ENCODE peak calls at places on chromosomes 12 and 14, in four cellular contexts. H, G, V and S are unnamed samples.

GRCh38 chr14:24063263-24063836 is 8.0 kb upstream of the CPNE6 start:
- DNase-seq in G (no peak), V (no peak), H (no peak), S (peak; percentile 35)

GRCh38 chr14:95140060-95140858 is 17.1 kb downstream of the DICER1 start:
- DNase-seq in G (no peak), H (no peak), V (no peak), S (no peak)

GRCh38 chr12:106173442-106173841 is 34.7 kb upstream of the NUAK1 start:
- DNase-seq in H (no peak), G (no peak), V (no peak), S (no peak)

GRCh38 chr12:127172857-127173256 is 1094.1 kb upstream of the TMEM132C start:
- DNase-seq in V (no peak), H (no peak), G (no peak), S (no peak)

GRCh38 chr12:109741970-109742372 is 28.3 kb downstream of the FAM222A start:
- DNase-seq in G (no peak), H (peak; percentile 23), V (no peak), S (peak; percentile 30)

GRCh38 chr12:106598003-106598402 is 15.2 kb downstream of the RFX4 start:
- DNase-seq in H (no peak), V (no peak), G (no peak), S (no peak)

GRCh38 chr12:87784350-87784749 is 244.9 kb downstream of the C12orf50 start:
- DNase-seq in H (no peak), G (no peak), V (no peak), S (peak; percentile 41)

GRCh38 chr14:100524233-100524932 is 62.8 kb downstream of the BEGAIN start:
- DNase-seq in H (peak; percentile 19), G (no peak), V (no peak), S (peak; percentile 43)

GRCh38 chr12:128920468-128920867 is 67.2 kb downstream of the GLT1D1 start:
- DNase-seq in H (no peak), V (no peak), G (no peak), S (no peak)

GRCh38 chr12:56257491-56258067 is 605 bp downstream of the ANKRD52 start:
- DNase-seq in G (peak; percentile 78), V (no peak), H (peak; percentile 86), S (no peak)

GRCh38 chr12:9340422-9341259 is 132.4 kb upstream of the PZP start:
- DNase-seq in H (no peak), V (no peak), G (no peak), S (no peak)

GRCh38 chr14:33589334-33589733 is 361.5 kb downstream of the EGLN3 start:
- DNase-seq in G (no peak), V (no peak), H (no peak), S (no peak)

GRCh38 chr12:30988086-30988485 is 61.5 kb downstream of the TSPAN11 start:
- DNase-seq in G (no peak), V (no peak), H (no peak), S (no peak)

GRCh38 chr12:120959111-120959878 is 19.0 kb upstream of the HNF1A start:
- DNase-seq in V (no peak), G (no peak), H (no peak), S (peak; percentile 40)

GRCh38 chr12:91098942-91099341 is 12.4 kb downstream of the LUM start:
- DNase-seq in G (no peak), H (no peak), V (peak; percentile 24), S (no peak)

GRCh38 chr14:74902941-74903705 is 19.9 kb downstream of the RPS6KL1 start:
- DNase-seq in V (no peak), G (peak; percentile 34), H (no peak), S (peak; percentile 28)

GRCh38 chr14:41568979-41569378 is 37.7 kb upstream of the LRFN5 start:
- DNase-seq in G (no peak), V (no peak), H (no peak), S (no peak)

GRCh38 chr12:101663298-101663697 is 34.1 kb upstream of the CHPT1 start:
- DNase-seq in H (no peak), V (no peak), G (no peak), S (no peak)

GRCh38 chr14:34951286-34951685 is 31.5 kb upstream of the SRP54 start:
- DNase-seq in V (no peak), G (no peak), H (no peak), S (no peak)

GRCh38 chr12:54932691-54933090 is 51.9 kb downstream of the TESPA1 start:
- DNase-seq in H (no peak), V (no peak), G (no peak), S (no peak)

GRCh38 chr12:67649165-67650126 is 901 bp downstream of the DYRK2 start:
- DNase-seq in G (peak; percentile 57), V (no peak), H (no peak), S (peak; percentile 85)

GRCh38 chr14:82445810-82446575 is 912.3 kb upstream of the SEL1L start:
- DNase-seq in V (no peak), G (no peak), H (no peak), S (no peak)

GRCh38 chr12:66119229-66119869 is 11.2 kb downstream of the LLPH start:
- DNase-seq in V (no peak), G (no peak), H (no peak), S (no peak)

GRCh38 chr12:130818381-130819247 is 20.4 kb downstream of the STX2 start:
- DNase-seq in V (no peak), G (peak; percentile 85), H (peak; percentile 95), S (peak; percentile 84)

GRCh38 chr12:123987022-123987421 is 14.0 kb downstream of the ZNF664 start:
- DNase-seq in V (no peak), G (no peak), H (no peak), S (no peak)

GRCh38 chr14:91861091-91861490 is 6.2 kb downstream of the TC2N start:
- DNase-seq in H (no peak), V (no peak), G (no peak), S (no peak)

GRCh38 chr12:32032205-32032810 is 73.1 kb downstream of the RESF1 start:
- DNase-seq in H (no peak), G (no peak), V (no peak), S (no peak)

GRCh38 chr12:58633479-58633878 is 286.8 kb downstream of the LRIG3 start:
- DNase-seq in G (no peak), V (no peak), H (no peak), S (no peak)

GRCh38 chr12:120468846-120469449 is 600 bp downstream of the SRSF9 start:
- DNase-seq in V (no peak), G (no peak), H (no peak), S (peak; percentile 89)

GRCh38 chr14:68784298-68784910 is 8.5 kb downstream of the ZFP36L1 start:
- DNase-seq in V (no peak), H (no peak), G (no peak), S (peak; percentile 93)

GRCh38 chr14:23568600-23569310 is 1.2 kb upstream of the AP1G2 start:
- DNase-seq in G (peak; percentile 65), H (peak; percentile 66), V (no peak), S (peak; percentile 49)

GRCh38 chr12:91163116-91163515 is 19.5 kb downstream of the DCN start:
- DNase-seq in V (no peak), H (no peak), G (no peak), S (no peak)

GRCh38 chr12:96196781-96197180 is 2.6 kb downstream of the ELK3 start:
- DNase-seq in V (no peak), G (no peak), H (no peak), S (no peak)

GRCh38 chr12:176321-177181 is 37.4 kb downstream of the SLC6A12 start:
- DNase-seq in H (no peak), G (no peak), V (no peak), S (no peak)

GRCh38 chr14:20662968-20663731 is 21.2 kb upstream of the RNASE4 start:
- DNase-seq in V (peak; percentile 92), H (peak; percentile 91), G (peak; percentile 82), S (peak; percentile 79)

GRCh38 chr12:119715268-119715620 is 47.3 kb downstream of the PRKAB1 start:
- DNase-seq in H (no peak), V (no peak), G (no peak), S (no peak)

GRCh38 chr12:4763549-4763948 is 43.3 kb downstream of the GALNT8 start:
- DNase-seq in H (peak; percentile 99), G (peak; percentile 93), V (peak; percentile 45), S (no peak)

GRCh38 chr14:100871234-100872186 is 32.0 kb downstream of the RTL1 start:
- DNase-seq in V (peak; percentile 69), G (no peak), H (no peak), S (peak; percentile 33)

GRCh38 chr12:71415336-71416231 is 24.0 kb upstream of the LGR5 start:
- DNase-seq in H (peak; percentile 41), G (peak; percentile 82), V (peak; percentile 42), S (no peak)

GRCh38 chr12:44835641-44836379 is 40.3 kb downstream of the NELL2 start:
- DNase-seq in H (no peak), G (no peak), V (no peak), S (no peak)
- H3K27ac ChIP-seq in H (no peak overlapping the region), G (no peak overlapping the region), V (no peak overlapping the region), S (no peak overlapping the region)

GRCh38 chr12:114013601-114014345 is 47.6 kb upstream of the RBM19 start:
- DNase-seq in V (peak; percentile 31), H (peak; percentile 76), G (peak; percentile 77), S (no peak)
- TF ChIP-seq CTCF in V (peak; percentile 41), H (peak; percentile 82), G (peak; percentile 67), S (no peak)

GRCh38 chr12:1595690-1596347 is 1.4 kb upstream of the FBXL14 start:
- DNase-seq in G (no peak), H (no peak), V (no peak), S (no peak)
- H3K9ac ChIP-seq in G (no peak overlapping the region), H (no peak overlapping the region), V (no peak overlapping the region), S (peak overlapping the region; percentile 99)

GRCh38 chr12:19576421-19576925 is 137.2 kb downstream of the AEBP2 start:
- DNase-seq in G (no peak), H (no peak), V (no peak), S (no peak)

GRCh38 chr12:19575307-19576243 is 136.3 kb downstream of the AEBP2 start:
- DNase-seq in G (no peak), V (peak; percentile 18), H (no peak), S (no peak)

GRCh38 chr12:19572920-19573558 is 133.7 kb downstream of the AEBP2 start:
- DNase-seq in V (peak; percentile 32), G (peak; percentile 62), H (peak; percentile 86), S (no peak)

GRCh38 chr12:19573866-19574265 is 134.6 kb downstream of the AEBP2 start:
- DNase-seq in G (no peak), H (peak; percentile 32), V (no peak), S (no peak)

DNA sequence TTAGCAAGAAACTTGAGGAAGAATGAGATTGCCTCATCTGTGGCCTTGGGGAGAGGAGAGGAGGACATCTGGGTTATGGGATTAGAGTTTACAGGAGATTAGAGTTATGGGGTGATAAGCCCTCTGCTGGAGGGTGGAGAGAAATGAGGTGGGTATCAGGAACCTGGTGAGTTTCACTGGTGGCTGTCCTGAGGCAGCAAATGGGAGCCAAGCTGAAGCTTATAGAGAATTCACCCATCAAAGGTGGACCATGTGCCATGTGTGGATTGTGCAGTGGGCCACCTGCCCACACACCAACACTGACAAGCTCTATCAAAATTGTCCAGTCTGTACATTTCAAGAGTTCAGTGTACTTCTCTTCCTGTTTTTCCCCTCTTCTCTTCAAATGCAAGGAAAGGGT is 135.3 kb downstream of the AEBP2 start:
- DNase-seq in G (no peak), H (no peak), V (no peak), S (no peak)
- H3K27ac ChIP-seq in G (no peak overlapping the region), H (no peak overlapping the region), V (no peak overlapping the region), S (no peak overlapping the region)

GRCh38 chr14:80206351-80206750 is 5.0 kb downstream of the DIO2 start:
- DNase-seq in G (no peak), H (no peak), V (no peak), S (no peak)

GRCh38 chr14:80200093-80200492 is 11.2 kb downstream of the DIO2 start:
- DNase-seq in H (no peak), V (no peak), G (no peak), S (no peak)

GRCh38 chr14:80208426-80208950 is 2.8 kb downstream of the DIO2 start:
- DNase-seq in G (no peak), H (no peak), V (no peak), S (no peak)

GRCh38 chr14:80202888-80203562 is 8.3 kb downstream of the DIO2 start:
- DNase-seq in H (peak; percentile 87), V (no peak), G (peak; percentile 40), S (no peak)
- TF ChIP-seq CTCF in H (peak; percentile 87), V (peak; percentile 57), G (peak; percentile 67), S (peak; percentile 7)